ENCODE peak calls at places on chromosomes 7 and 10, in ten cellular contexts. One of them, this sample, is unnamed.

GRCh38 chr10:2925631-2926030 is 141.7 kb upstream of the PFKP start:
- DNase-seq in CD8-positive, alpha-beta T cell: no peak
- DNase-seq in right lobe of liver: no peak
- DNase-seq in transverse colon: peak
- DNase-seq in psoas muscle: peak
- DNase-seq in BJ: no peak
- DNase-seq in HCT116: no peak
- DNase-seq in heart right ventricle: peak
- DNase-seq in WERI-Rb-1: no peak
- DNase-seq in OCI-LY7: no peak
- DNase-seq in this sample: peak

GRCh38 chr7:131164025-131164899 is 163.4 kb upstream of the MKLN1 start:
- DNase-seq in CD8-positive, alpha-beta T cell: no peak
- DNase-seq in right lobe of liver: no peak
- DNase-seq in transverse colon: no peak
- DNase-seq in psoas muscle: no peak
- DNase-seq in BJ: peak
- DNase-seq in HCT116: peak
- DNase-seq in heart right ventricle: no peak
- DNase-seq in WERI-Rb-1: no peak
- DNase-seq in OCI-LY7: no peak
- DNase-seq in this sample: no peak

GRCh38 chr10:34351161-34351560 is 463.9 kb downstream of the PARD3 start:
- DNase-seq in CD8-positive, alpha-beta T cell: no peak
- DNase-seq in right lobe of liver: no peak
- DNase-seq in transverse colon: no peak
- DNase-seq in psoas muscle: no peak
- DNase-seq in BJ: no peak
- DNase-seq in HCT116: no peak
- DNase-seq in heart right ventricle: no peak
- DNase-seq in WERI-Rb-1: no peak
- DNase-seq in OCI-LY7: no peak
- DNase-seq in this sample: no peak

GRCh38 chr7:30810986-30811385 is 39.8 kb downstream of the MINDY4 start:
- DNase-seq in CD8-positive, alpha-beta T cell: no peak
- DNase-seq in right lobe of liver: no peak
- DNase-seq in transverse colon: no peak
- DNase-seq in psoas muscle: no peak
- DNase-seq in BJ: no peak
- DNase-seq in HCT116: no peak
- DNase-seq in heart right ventricle: no peak
- DNase-seq in WERI-Rb-1: no peak
- DNase-seq in OCI-LY7: no peak
- DNase-seq in this sample: no peak

GRCh38 chr10:6583447-6583846 is 3.4 kb upstream of the PRKCQ start:
- DNase-seq in CD8-positive, alpha-beta T cell: no peak
- DNase-seq in right lobe of liver: no peak
- DNase-seq in transverse colon: no peak
- DNase-seq in psoas muscle: no peak
- DNase-seq in BJ: no peak
- DNase-seq in HCT116: no peak
- DNase-seq in heart right ventricle: no peak
- DNase-seq in WERI-Rb-1: no peak
- DNase-seq in OCI-LY7: no peak
- DNase-seq in this sample: no peak

GRCh38 chr10:52615756-52616419 is 156.7 kb downstream of the MBL2 start:
- DNase-seq in CD8-positive, alpha-beta T cell: no peak
- DNase-seq in right lobe of liver: no peak
- DNase-seq in transverse colon: no peak
- DNase-seq in psoas muscle: no peak
- DNase-seq in BJ: no peak
- DNase-seq in HCT116: no peak
- DNase-seq in heart right ventricle: no peak
- DNase-seq in WERI-Rb-1: no peak
- DNase-seq in OCI-LY7: no peak
- DNase-seq in this sample: no peak

GRCh38 chr10:15515207-15515606 is 144.1 kb upstream of the FAM171A1 start:
- DNase-seq in CD8-positive, alpha-beta T cell: no peak
- DNase-seq in right lobe of liver: no peak
- DNase-seq in transverse colon: peak
- DNase-seq in psoas muscle: no peak
- DNase-seq in BJ: peak
- DNase-seq in HCT116: no peak
- DNase-seq in heart right ventricle: no peak
- DNase-seq in WERI-Rb-1: no peak
- DNase-seq in OCI-LY7: no peak
- DNase-seq in this sample: peak

GRCh38 chr7:30984359-30985107 is 20.8 kb downstream of the GHRHR start:
- DNase-seq in CD8-positive, alpha-beta T cell: no peak
- DNase-seq in right lobe of liver: no peak
- DNase-seq in transverse colon: no peak
- DNase-seq in psoas muscle: no peak
- DNase-seq in BJ: no peak
- DNase-seq in HCT116: peak
- DNase-seq in heart right ventricle: no peak
- DNase-seq in WERI-Rb-1: no peak
- DNase-seq in OCI-LY7: no peak
- DNase-seq in this sample: no peak

GRCh38 chr7:132528695-132529094 is 47.6 kb downstream of the PLXNA4 start:
- DNase-seq in CD8-positive, alpha-beta T cell: no peak
- DNase-seq in right lobe of liver: no peak
- DNase-seq in transverse colon: no peak
- DNase-seq in psoas muscle: no peak
- DNase-seq in BJ: no peak
- DNase-seq in HCT116: no peak
- DNase-seq in heart right ventricle: no peak
- DNase-seq in WERI-Rb-1: no peak
- DNase-seq in OCI-LY7: no peak
- DNase-seq in this sample: no peak

GRCh38 chr10:12251581-12251980 is 55.6 kb downstream of the CDC123 start:
- DNase-seq in CD8-positive, alpha-beta T cell: no peak
- DNase-seq in right lobe of liver: peak
- DNase-seq in transverse colon: no peak
- DNase-seq in psoas muscle: no peak
- DNase-seq in BJ: no peak
- DNase-seq in HCT116: no peak
- DNase-seq in heart right ventricle: no peak
- DNase-seq in WERI-Rb-1: no peak
- DNase-seq in OCI-LY7: no peak
- DNase-seq in this sample: no peak

GRCh38 chr7:33062023-33062781 is at the start of gene NT5C3A:
- DNase-seq in CD8-positive, alpha-beta T cell: no peak
- DNase-seq in right lobe of liver: peak
- DNase-seq in transverse colon: peak
- DNase-seq in psoas muscle: peak
- DNase-seq in BJ: no peak
- DNase-seq in HCT116: no peak
- DNase-seq in heart right ventricle: peak
- DNase-seq in WERI-Rb-1: peak
- DNase-seq in OCI-LY7: peak
- DNase-seq in this sample: no peak

GRCh38 chr7:30322656-30323355 is 38.4 kb downstream of the ZNRF2 start:
- DNase-seq in CD8-positive, alpha-beta T cell: no peak
- DNase-seq in right lobe of liver: no peak
- DNase-seq in transverse colon: no peak
- DNase-seq in psoas muscle: no peak
- DNase-seq in BJ: no peak
- DNase-seq in HCT116: no peak
- DNase-seq in heart right ventricle: no peak
- DNase-seq in WERI-Rb-1: no peak
- DNase-seq in OCI-LY7: peak
- DNase-seq in this sample: no peak

GRCh38 chr10:99917963-99918825 is 91.6 kb downstream of the DNMBP start:
- DNase-seq in CD8-positive, alpha-beta T cell: no peak
- DNase-seq in right lobe of liver: peak
- DNase-seq in transverse colon: peak
- DNase-seq in psoas muscle: peak
- DNase-seq in BJ: peak
- DNase-seq in HCT116: no peak
- DNase-seq in heart right ventricle: no peak
- DNase-seq in WERI-Rb-1: peak
- DNase-seq in OCI-LY7: no peak
- DNase-seq in this sample: no peak

GRCh38 chr7:27997188-27997707 is 183.3 kb downstream of the JAZF1 start:
- DNase-seq in CD8-positive, alpha-beta T cell: no peak
- DNase-seq in right lobe of liver: no peak
- DNase-seq in transverse colon: no peak
- DNase-seq in psoas muscle: no peak
- DNase-seq in BJ: no peak
- DNase-seq in HCT116: no peak
- DNase-seq in heart right ventricle: no peak
- DNase-seq in WERI-Rb-1: no peak
- DNase-seq in OCI-LY7: no peak
- DNase-seq in this sample: no peak

GRCh38 chr7:112495820-112496462 is 15.2 kb downstream of the LSMEM1 start:
- DNase-seq in CD8-positive, alpha-beta T cell: no peak
- DNase-seq in right lobe of liver: no peak
- DNase-seq in transverse colon: peak
- DNase-seq in psoas muscle: no peak
- DNase-seq in BJ: no peak
- DNase-seq in HCT116: peak
- DNase-seq in heart right ventricle: no peak
- DNase-seq in WERI-Rb-1: peak
- DNase-seq in OCI-LY7: peak
- DNase-seq in this sample: peak

GRCh38 chr7:137146012-137146455 is 197.5 kb downstream of the PTN start:
- DNase-seq in CD8-positive, alpha-beta T cell: no peak
- DNase-seq in right lobe of liver: no peak
- DNase-seq in transverse colon: no peak
- DNase-seq in psoas muscle: no peak
- DNase-seq in BJ: no peak
- DNase-seq in HCT116: no peak
- DNase-seq in heart right ventricle: no peak
- DNase-seq in WERI-Rb-1: no peak
- DNase-seq in OCI-LY7: no peak
- DNase-seq in this sample: no peak

GRCh38 chr7:137151056-137151731 is 192.3 kb downstream of the PTN start:
- DNase-seq in CD8-positive, alpha-beta T cell: no peak
- DNase-seq in right lobe of liver: no peak
- DNase-seq in transverse colon: no peak
- DNase-seq in psoas muscle: no peak
- DNase-seq in BJ: no peak
- DNase-seq in HCT116: no peak
- DNase-seq in heart right ventricle: no peak
- DNase-seq in WERI-Rb-1: no peak
- DNase-seq in OCI-LY7: no peak
- DNase-seq in this sample: no peak

GRCh38 chr7:137142376-137142775 is 201.2 kb downstream of the PTN start:
- DNase-seq in CD8-positive, alpha-beta T cell: no peak
- DNase-seq in right lobe of liver: no peak
- DNase-seq in transverse colon: no peak
- DNase-seq in psoas muscle: no peak
- DNase-seq in BJ: no peak
- DNase-seq in HCT116: no peak
- DNase-seq in heart right ventricle: no peak
- DNase-seq in WERI-Rb-1: no peak
- DNase-seq in OCI-LY7: no peak
- DNase-seq in this sample: no peak

GRCh38 chr7:137146552-137146961 is 197.0 kb downstream of the PTN start:
- DNase-seq in CD8-positive, alpha-beta T cell: no peak
- DNase-seq in right lobe of liver: no peak
- DNase-seq in transverse colon: no peak
- DNase-seq in psoas muscle: no peak
- DNase-seq in BJ: peak
- DNase-seq in HCT116: no peak
- DNase-seq in heart right ventricle: no peak
- DNase-seq in WERI-Rb-1: no peak
- DNase-seq in OCI-LY7: no peak
- DNase-seq in this sample: no peak

GRCh38 chr7:137146996-137147720 is 196.4 kb downstream of the PTN start:
- DNase-seq in CD8-positive, alpha-beta T cell: no peak
- DNase-seq in right lobe of liver: no peak
- DNase-seq in transverse colon: no peak
- DNase-seq in psoas muscle: no peak
- DNase-seq in BJ: no peak
- DNase-seq in HCT116: no peak
- DNase-seq in heart right ventricle: no peak
- DNase-seq in WERI-Rb-1: no peak
- DNase-seq in OCI-LY7: no peak
- DNase-seq in this sample: no peak
- H3K4me3 ChIP-seq in CD8-positive, alpha-beta T cell: no peak
- H3K4me3 ChIP-seq in right lobe of liver: no peak
- H3K4me3 ChIP-seq in transverse colon: no peak
- H3K4me3 ChIP-seq in psoas muscle: no peak
- H3K4me3 ChIP-seq in BJ: no peak
- H3K4me3 ChIP-seq in HCT116: no peak
- H3K4me3 ChIP-seq in heart right ventricle: no peak
- H3K4me3 ChIP-seq in WERI-Rb-1: no peak
- H3K4me3 ChIP-seq in OCI-LY7: no peak
- H3K4me3 ChIP-seq in this sample: no peak

GRCh38 chr7:41701542-41701941 is 1.3 kb downstream of the INHBA start:
- DNase-seq in CD8-positive, alpha-beta T cell: no peak
- DNase-seq in right lobe of liver: no peak
- DNase-seq in transverse colon: no peak
- DNase-seq in psoas muscle: no peak
- DNase-seq in BJ: no peak
- DNase-seq in HCT116: no peak
- DNase-seq in heart right ventricle: no peak
- DNase-seq in WERI-Rb-1: no peak
- DNase-seq in OCI-LY7: no peak
- DNase-seq in this sample: no peak
- H3K4me3 ChIP-seq in CD8-positive, alpha-beta T cell: no peak
- H3K4me3 ChIP-seq in right lobe of liver: no peak
- H3K4me3 ChIP-seq in transverse colon: no peak
- H3K4me3 ChIP-seq in psoas muscle: no peak
- H3K4me3 ChIP-seq in BJ: no peak
- H3K4me3 ChIP-seq in HCT116: no peak
- H3K4me3 ChIP-seq in heart right ventricle: peak
- H3K4me3 ChIP-seq in WERI-Rb-1: no peak
- H3K4me3 ChIP-seq in OCI-LY7: no peak
- H3K4me3 ChIP-seq in this sample: no peak

GRCh38 chr10:58576736-58577366 is 64.2 kb downstream of the BICC1 start:
- DNase-seq in CD8-positive, alpha-beta T cell: no peak
- DNase-seq in right lobe of liver: no peak
- DNase-seq in transverse colon: no peak
- DNase-seq in psoas muscle: no peak
- DNase-seq in BJ: peak
- DNase-seq in HCT116: no peak
- DNase-seq in heart right ventricle: no peak
- DNase-seq in WERI-Rb-1: no peak
- DNase-seq in OCI-LY7: no peak
- DNase-seq in this sample: no peak
- H3K4me3 ChIP-seq in CD8-positive, alpha-beta T cell: no peak
- H3K4me3 ChIP-seq in right lobe of liver: no peak
- H3K4me3 ChIP-seq in transverse colon: no peak
- H3K4me3 ChIP-seq in psoas muscle: no peak
- H3K4me3 ChIP-seq in BJ: no peak
- H3K4me3 ChIP-seq in HCT116: no peak
- H3K4me3 ChIP-seq in heart right ventricle: no peak
- H3K4me3 ChIP-seq in WERI-Rb-1: no peak
- H3K4me3 ChIP-seq in OCI-LY7: no peak
- H3K4me3 ChIP-seq in this sample: no peak

DNA sequence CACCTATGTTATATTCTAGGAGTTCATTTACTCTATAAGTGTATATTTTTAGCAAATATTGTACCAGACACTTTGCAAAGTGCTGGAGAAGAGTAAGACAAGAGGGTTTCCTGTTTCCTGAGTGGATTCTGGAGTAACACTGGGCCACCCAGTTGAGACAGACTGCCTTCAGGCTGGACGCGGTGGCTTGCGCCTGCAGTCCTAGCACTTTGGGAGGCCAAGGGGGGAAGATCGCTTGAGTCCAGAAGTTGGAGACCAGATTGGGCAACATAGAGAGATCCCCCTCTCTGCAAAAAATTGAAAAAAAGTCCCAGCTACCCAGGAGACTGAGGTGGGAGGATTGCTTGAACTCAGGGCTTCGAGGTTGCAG is 772 bp upstream of the ZSCAN25 start:
- DNase-seq in CD8-positive, alpha-beta T cell: no peak
- DNase-seq in right lobe of liver: no peak
- DNase-seq in transverse colon: no peak
- DNase-seq in psoas muscle: no peak
- DNase-seq in BJ: no peak
- DNase-seq in HCT116: no peak
- DNase-seq in heart right ventricle: no peak
- DNase-seq in WERI-Rb-1: no peak
- DNase-seq in OCI-LY7: no peak
- DNase-seq in this sample: no peak
- H3K4me3 ChIP-seq in CD8-positive, alpha-beta T cell: peak
- H3K4me3 ChIP-seq in right lobe of liver: peak
- H3K4me3 ChIP-seq in transverse colon: peak
- H3K4me3 ChIP-seq in psoas muscle: peak
- H3K4me3 ChIP-seq in BJ: peak
- H3K4me3 ChIP-seq in HCT116: peak
- H3K4me3 ChIP-seq in heart right ventricle: peak
- H3K4me3 ChIP-seq in WERI-Rb-1: peak
- H3K4me3 ChIP-seq in OCI-LY7: peak
- H3K4me3 ChIP-seq in this sample: peak

This sample was measured in tibial nerve.